ENCODE peak calls at places on chromosomes 7 and 10, in four cellular contexts. M is upper lobe of right lung; Q is stimulated activated CD4-positive, alpha-beta T cell treated with anti-CD3 and anti-CD28 coated beads, Interleukin-4, amount 100 ng/mL, for 48 hours; V is aorta. K is an unnamed sample.

GRCh38 chr7:12249706-12250105 is 38.6 kb downstream of the TMEM106B start:
- DNase-seq in M (no peak), Q (no peak), V (no peak), K (no peak)

GRCh38 chr7:35519971-35520809 is 174.7 kb downstream of the HERPUD2 start:
- DNase-seq in Q (peak; percentile 37), M (peak; percentile 73), V (no peak), K (peak; percentile 81)

GRCh38 chr7:37342665-37343471 is 105.8 kb downstream of the ELMO1 start:
- DNase-seq in M (peak; percentile 69), Q (peak; percentile 56), V (no peak), K (no peak)

GRCh38 chr10:103244663-103245271 is 920 bp upstream of the RPEL1 start:
- DNase-seq in M (peak; percentile 74), V (peak; percentile 81), Q (peak; percentile 48), K (peak; percentile 88)

GRCh38 chr7:107949443-107949935 is 53.5 kb downstream of the LAMB1 start:
- DNase-seq in Q (no peak), V (no peak), M (no peak), K (no peak)

GRCh38 chr7:28722684-28723083 is 235.4 kb downstream of the TRIL start:
- DNase-seq in V (no peak), M (no peak), Q (no peak), K (no peak)

GRCh38 chr7:101550641-101551531 is 78.2 kb downstream of the MYL10 start:
- DNase-seq in M (peak; percentile 70), V (peak; percentile 60), Q (no peak), K (no peak)

GRCh38 chr10:42734537-42734936 is 48.1 kb upstream of the BMS1 start:
- DNase-seq in V (no peak), M (no peak), Q (no peak), K (no peak)

GRCh38 chr7:27064169-27064568 is 31.6 kb downstream of the HOXA1 start:
- DNase-seq in V (no peak), M (no peak), Q (no peak), K (no peak)